ENCODE peak calls at places on chromosomes 7 and 10, in five cellular contexts. Q is dorsolateral prefrontal cortex; N is CD8-positive, alpha-beta memory T cell; D is neural progenitor cell; X is body of pancreas. Y is an unnamed sample.

GRCh38 chr7:36967387-36967786 is 243.1 kb upstream of the AOAH start:
- DNase-seq in Q (no peak), N (no peak), D (peak; percentile 87), X (peak; percentile 65), Y (no peak)

GRCh38 chr7:39228946-39229345 is 251.2 kb downstream of the POU6F2 start:
- DNase-seq in Q (no peak), N (no peak), D (peak; percentile 10), X (no peak), Y (no peak)

GRCh38 chr7:17774701-17775288 is 165.5 kb downstream of the SNX13 start:
- DNase-seq in Q (no peak), N (no peak), D (no peak), X (no peak), Y (no peak)

GRCh38 chr7:27944626-27945025 is 204.7 kb downstream of the TAX1BP1 start:
- DNase-seq in Q (no peak), N (no peak), D (no peak), X (no peak), Y (no peak)

GRCh38 chr10:11874568-11875182 is 51.5 kb downstream of the PROSER2 start:
- DNase-seq in Q (no peak), N (peak; percentile 21), D (peak; percentile 87), X (peak; percentile 58), Y (no peak)

GRCh38 chr10:28432210-28432676 is 100.7 kb upstream of the WAC start:
- DNase-seq in Q (peak; percentile 21), N (no peak), D (peak; percentile 83), X (peak; percentile 67), Y (no peak)

GRCh38 chr7:121138262-121138933 is 149.9 kb downstream of the CPED1 start:
- DNase-seq in Q (no peak), N (no peak), D (no peak), X (peak; percentile 69), Y (no peak)

GRCh38 chr10:129448539-129448938 is 18.5 kb upstream of the MGMT start:
- DNase-seq in Q (no peak), N (no peak), D (no peak), X (no peak), Y (no peak)

GRCh38 chr7:121053219-121053618 is 64.7 kb downstream of the CPED1 start:
- DNase-seq in Q (no peak), N (no peak), D (no peak), X (no peak), Y (no peak)

GRCh38 chr10:28920091-28920490 is 242.8 kb downstream of the BAMBI start:
- DNase-seq in Q (no peak), N (no peak), D (no peak), X (no peak), Y (no peak)

GRCh38 chr10:69124558-69125121 is 662 bp downstream of the VPS26A start:
- DNase-seq in Q (peak; percentile 11), N (peak; percentile 41), D (peak; percentile 50), X (peak; percentile 51), Y (peak; percentile 77)

GRCh38 chr10:71244638-71245419 is 32.5 kb downstream of the UNC5B start:
- DNase-seq in Q (no peak), N (no peak), D (no peak), X (peak; percentile 21), Y (peak; percentile 85)

GRCh38 chr7:135857519-135858274 is 109.1 kb upstream of the FAM180A start:
- DNase-seq in Q (no peak), N (no peak), D (no peak), X (no peak), Y (no peak)

GRCh38 chr7:55019691-55020480 is 1.1 kb downstream of the EGFR start:
- DNase-seq in Q (no peak), N (no peak), D (peak; percentile 59), X (peak; percentile 66), Y (peak; percentile 77)

GRCh38 chr7:157612664-157613561 is 276.1 kb downstream of the DNAJB6 start:
- DNase-seq in Q (no peak), N (peak; percentile 45), D (peak; percentile 31), X (peak; percentile 33), Y (no peak)

GRCh38 chr7:100882201-100882600 is 7.3 kb downstream of the SRRT start:
- DNase-seq in Q (no peak), N (no peak), D (no peak), X (no peak), Y (no peak)

GRCh38 chr10:50516161-50516560 is 107.6 kb downstream of the SGMS1 start:
- DNase-seq in Q (no peak), N (no peak), D (no peak), X (no peak), Y (no peak)

GRCh38 chr10:44801383-44802327 is 109.5 kb upstream of the TMEM72 start:
- DNase-seq in Q (peak; percentile 10), N (no peak), D (no peak), X (peak; percentile 99), Y (peak; percentile 89)

GRCh38 chr10:84179059-84179710 is 5.6 kb downstream of the GPR15LG start:
- DNase-seq in Q (peak; percentile 41), N (peak; percentile 21), D (no peak), X (no peak), Y (peak; percentile 70)

GRCh38 chr10:97004591-97004990 is 172.5 kb downstream of the LCOR start:
- DNase-seq in Q (no peak), N (no peak), D (no peak), X (no peak), Y (no peak)

GRCh38 chr10:123995461-123996131 is 97.8 kb downstream of the CHST15 start:
- DNase-seq in Q (no peak), N (no peak), D (peak; percentile 75), X (peak; percentile 30), Y (peak; percentile 77)

GRCh38 chr7:102874166-102874829 is 38.5 kb upstream of the LRRC17 start:
- DNase-seq in Q (no peak), N (no peak), D (no peak), X (no peak), Y (no peak)

DNA sequence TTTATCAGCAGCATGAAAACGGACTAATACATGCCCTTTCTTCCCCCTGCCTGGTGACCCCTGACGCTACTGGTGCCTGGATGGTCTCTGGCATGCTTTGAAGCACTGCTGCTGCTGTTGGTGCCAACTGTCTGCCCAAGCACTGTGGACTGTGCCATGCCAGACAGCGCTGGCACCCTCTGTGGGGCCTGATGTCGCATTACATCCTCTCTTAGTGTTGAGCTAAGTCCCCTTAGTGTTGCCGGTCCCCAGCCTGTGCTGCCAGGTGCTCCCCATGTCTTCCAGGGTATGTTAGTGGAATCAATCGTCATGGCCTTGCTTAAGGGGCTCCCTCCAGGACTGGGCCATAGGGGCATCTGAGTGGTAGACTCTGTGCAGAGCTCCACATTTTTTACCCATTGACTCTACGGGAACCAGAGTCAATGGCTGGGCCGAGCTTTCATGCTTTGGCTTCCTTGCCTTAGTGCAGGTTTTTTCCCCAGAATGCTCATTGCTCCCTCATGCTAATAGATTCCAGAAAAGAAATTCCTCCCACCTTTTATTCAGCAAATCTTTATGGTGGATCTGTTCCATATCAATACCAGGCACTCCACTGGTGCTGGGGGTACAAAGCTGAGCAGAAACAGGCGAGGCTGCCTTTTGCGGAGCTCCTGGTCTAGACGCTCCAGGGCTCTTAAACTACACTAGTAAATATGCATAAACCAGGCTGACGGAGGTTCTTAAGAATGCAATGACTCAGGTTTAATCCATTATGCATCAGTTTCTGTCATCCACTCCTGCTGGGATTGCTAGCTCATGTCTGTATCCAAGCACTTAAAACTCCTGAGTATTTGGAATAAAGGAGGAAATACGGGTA is 21.8 kb upstream of the MRC1 start:
- DNase-seq in Q (no peak), N (no peak), D (no peak), X (no peak), Y (no peak)
- H3K4me3 ChIP-seq in Q (no peak overlapping the region), N (no peak overlapping the region), D (no peak overlapping the region), X (no peak overlapping the region), Y (no peak overlapping the region)

GRCh38 chr7:87213252-87213651 is 6.3 kb downstream of the TMEM243 start:
- DNase-seq in Q (no peak), N (no peak), D (no peak), X (no peak), Y (no peak)
- H3K4me3 ChIP-seq in Q (no peak overlapping the region), N (peak overlapping the region; percentile 18), D (no peak overlapping the region), X (no peak overlapping the region), Y (no peak overlapping the region)

GRCh38 chr7:885893-886625 is 9.7 kb downstream of the GET4 start:
- DNase-seq in Q (no peak), N (no peak), D (no peak), X (no peak), Y (no peak)
- H3K4me3 ChIP-seq in Q (no peak overlapping the region), N (no peak overlapping the region), D (no peak overlapping the region), X (no peak overlapping the region), Y (no peak overlapping the region)

GRCh38 chr7:86963599-86964230 is 95.7 kb downstream of the ELAPOR2 start:
- DNase-seq in Q (no peak), N (no peak), D (peak; percentile 20), X (no peak), Y (no peak)
- H3K4me3 ChIP-seq in Q (no peak overlapping the region), N (no peak overlapping the region), D (no peak overlapping the region), X (no peak overlapping the region), Y (no peak overlapping the region)

GRCh38 chr7:1963575-1963974 is 269.2 kb downstream of the MAD1L1 start:
- DNase-seq in Q (no peak), N (no peak), D (no peak), X (no peak), Y (no peak)
- H3K4me3 ChIP-seq in Q (no peak overlapping the region), N (no peak overlapping the region), D (no peak overlapping the region), X (no peak overlapping the region), Y (no peak overlapping the region)

DNA sequence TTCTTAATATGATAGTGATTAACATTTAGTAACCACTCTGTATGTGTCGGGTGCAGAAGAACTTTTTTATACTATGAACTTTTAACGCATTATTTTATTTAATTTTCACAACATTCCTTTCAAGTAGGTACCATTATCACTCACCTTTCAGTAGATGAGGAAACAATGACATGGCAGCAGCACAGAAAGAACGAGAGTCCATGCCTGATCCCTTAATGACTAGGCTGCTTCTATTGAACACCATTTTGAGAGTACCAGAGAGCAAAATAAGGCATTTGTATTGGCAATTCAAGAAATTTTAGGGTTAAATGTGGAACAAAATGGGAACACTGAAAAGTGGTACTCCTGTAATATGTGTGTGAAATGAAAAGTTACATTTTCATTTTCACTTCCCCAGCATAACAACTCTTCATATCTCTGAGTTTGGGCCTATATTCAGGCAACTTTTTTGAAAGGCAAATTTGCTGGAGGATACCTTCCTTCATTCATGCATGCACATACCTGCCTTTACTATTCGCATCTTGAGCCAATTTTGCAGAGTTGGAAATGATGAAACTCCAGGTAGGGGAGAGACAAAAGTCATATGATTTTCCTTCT is 12.8 kb downstream of the LRRN3 start:
- DNase-seq in Q (no peak), N (no peak), D (no peak), X (no peak), Y (no peak)
- H3K4me3 ChIP-seq in Q (no peak overlapping the region), N (no peak overlapping the region), D (no peak overlapping the region), X (no peak overlapping the region), Y (no peak overlapping the region)

GRCh38 chr10:62450905-62451605 is 76.9 kb downstream of the ZNF365 start:
- DNase-seq in Q (no peak), N (no peak), D (no peak), X (no peak), Y (no peak)
- H3K4me3 ChIP-seq in Q (no peak overlapping the region), N (no peak overlapping the region), D (no peak overlapping the region), X (no peak overlapping the region), Y (no peak overlapping the region)

Y was measured in coronary artery.